ENCODE peak calls at places on chromosome 13, in four cellular contexts. O is cardiac muscle cell, S is stomach, Y is left ventricle myocardium inferior. X is an unnamed sample. For H3K36me3 and H3K4me1, the result is how much of the 10 kb centered on the place peaks cover.

GRCh38 chr13:86757236-86757978 is 913.8 kb upstream of the SLITRK5 start:
- DNase-seq in O (no peak), S (no peak), Y (no peak), X (no peak)

GRCh38 chr13:101655435-101655834 is 203.0 kb downstream of the ITGBL1 start:
- DNase-seq in O (no peak), S (no peak), Y (no peak), X (no peak)

GRCh38 chr13:51267581-51267980 is 45.4 kb downstream of the FAM124A start:
- DNase-seq in O (peak), S (no peak), Y (no peak), X (no peak)

GRCh38 chr13:39196957-39197644 is 158.8 kb downstream of the NHLRC3 start:
- DNase-seq in O (no peak), S (no peak), Y (no peak), X (no peak)

GRCh38 chr13:91111476-91112190 is 235.9 kb upstream of the MIR17HG start:
- DNase-seq in O (no peak), S (no peak), Y (no peak), X (no peak)

GRCh38 chr13:99614465-99614885 is 113.2 kb downstream of the TM9SF2 start:
- DNase-seq in O (no peak), S (peak), Y (no peak), X (peak)

GRCh38 chr13:108084840-108085239 is 130.5 kb downstream of the LIG4 start:
- DNase-seq in O (no peak), S (no peak), Y (no peak), X (no peak)

GRCh38 chr13:20994441-20994821 is 67.0 kb downstream of the LATS2 start:
- DNase-seq in O (no peak), S (no peak), Y (no peak), X (no peak)

GRCh38 chr13:21987793-21988192 is 316.9 kb downstream of the FGF9 start:
- DNase-seq in O (no peak), S (no peak), Y (no peak), X (no peak)

GRCh38 chr13:114048463-114048862 is 74.6 kb upstream of the C13orf46 start:
- DNase-seq in O (no peak), S (no peak), Y (no peak), X (no peak)

GRCh38 chr13:70889163-70889562 is 780.9 kb upstream of the KLHL1 start:
- DNase-seq in O (no peak), S (no peak), Y (no peak), X (no peak)

GRCh38 chr13:108702171-108702570 is 72.8 kb downstream of the MYO16 start:
- DNase-seq in O (no peak), S (no peak), Y (no peak), X (no peak)

GRCh38 chr13:48561461-48562224 is 28.8 kb upstream of the RCBTB2 start:
- DNase-seq in O (no peak), S (no peak), Y (no peak), X (no peak)

GRCh38 chr13:46629811-46630413 is 76.9 kb downstream of the LRCH1 start:
- DNase-seq in O (no peak), S (no peak), Y (no peak), X (no peak)

GRCh38 chr13:41554626-41555386 is 97.5 kb downstream of the RGCC start:
- DNase-seq in O (no peak), S (no peak), Y (no peak), X (no peak)

GRCh38 chr13:32234914-32235313 is 80.2 kb downstream of the ZAR1L start:
- DNase-seq in O (no peak), S (no peak), Y (no peak), X (peak)

GRCh38 chr13:61084983-61085382 is 330.7 kb downstream of the PCDH20 start:
- DNase-seq in O (no peak), S (no peak), Y (no peak), X (no peak)
- H3K4me3 ChIP-seq in O (no peak), S (no peak), Y (no peak), X (no peak)

GRCh38 chr13:95791084-95791722 is 114.3 kb downstream of the DNAJC3 start:
- DNase-seq in O (no peak), S (no peak), Y (no peak), X (no peak)
- H3K36me3 ChIP-seq in O (under half), S (half or more), Y (half or more), X (under half)

GRCh38 chr13:112772539-112772909 is 82.7 kb downstream of the ATP11A start:
- DNase-seq in O (no peak), S (no peak), Y (no peak), X (no peak)
- H3K4me1 ChIP-seq in O (half or more), S (under half), Y (half or more), X (under half)

GRCh38 chr13:111183959-111184684 is 69.0 kb downstream of the ARHGEF7 start:
- DNase-seq in O (no peak), S (no peak), Y (peak), X (peak)
- H3K4me3 ChIP-seq in O (no peak), S (no peak), Y (peak), X (no peak)

GRCh38 chr13:110637747-110638146 is 22.4 kb downstream of the NAXD start:
- DNase-seq in O (no peak), S (no peak), Y (no peak), X (no peak)
- H3K36me3 ChIP-seq in O (under half), S (half or more), Y (half or more), X (under half)

DNA sequence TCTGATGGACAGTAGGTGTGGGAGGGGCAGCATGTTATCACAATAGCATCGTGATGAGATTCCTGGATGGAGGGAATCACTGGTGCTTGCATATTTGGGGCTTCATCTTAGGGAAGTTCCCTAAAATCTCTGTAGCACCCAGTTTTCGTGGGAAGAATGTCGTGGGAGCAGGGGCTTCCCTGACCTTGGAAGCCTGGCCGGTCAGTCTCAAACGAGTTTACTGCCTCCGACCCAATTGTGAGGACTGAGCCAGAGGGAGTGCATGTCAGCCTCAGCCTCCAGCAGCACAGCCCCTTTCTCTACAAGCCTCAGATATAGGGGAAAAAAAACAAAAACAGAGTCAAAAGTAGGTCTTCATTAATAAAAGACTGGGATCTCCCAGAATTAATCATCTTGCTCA is 32.2 kb downstream of the COL4A2 start:
- DNase-seq in O (no peak), S (no peak), Y (no peak), X (no peak)
- H3K4me1 ChIP-seq in O (under half), S (under half), Y (half or more), X (under half)

DNA sequence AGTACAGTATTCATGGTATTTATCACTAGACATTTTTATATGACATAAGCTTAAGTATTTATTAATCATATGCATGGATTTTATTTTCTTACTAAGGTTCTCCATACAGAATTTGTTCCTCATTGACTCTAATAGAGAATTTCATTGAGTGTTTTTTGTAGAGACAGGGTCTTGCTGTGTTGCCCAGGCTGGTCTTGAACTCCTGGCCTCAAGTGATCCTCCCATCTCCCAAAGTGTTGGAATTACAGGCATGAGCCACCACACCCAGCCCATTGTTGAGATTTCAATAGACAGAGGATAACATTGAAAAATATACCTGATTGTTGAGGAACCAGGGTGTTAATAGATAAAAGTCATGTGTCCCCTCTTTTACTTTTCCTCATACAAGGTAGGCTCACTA is 26.1 kb downstream of the IPO5 start:
- DNase-seq in O (no peak), S (no peak), Y (no peak), X (no peak)
- H3K4me3 ChIP-seq in O (no peak), S (no peak), Y (no peak), X (no peak)